ENCODE peak calls at places on chromosomes 4 and X, in four cellular contexts. One of them, this sample, is unnamed.

GRCh38 chr4:6360385-6360784 is 90.7 kb downstream of the WFS1 start:
- DNase-seq in upper lobe of left lung: no peak
- DNase-seq in upper lobe of right lung: no peak
- DNase-seq in CD8-positive, alpha-beta T cell: no peak
- DNase-seq in this sample: no peak

GRCh38 chr4:75248770-75249467 is 265.3 kb downstream of the RCHY1 start:
- DNase-seq in upper lobe of left lung: no peak
- DNase-seq in upper lobe of right lung: no peak
- DNase-seq in CD8-positive, alpha-beta T cell: no peak
- DNase-seq in this sample: no peak

GRCh38 chr4:174707277-174707676 is 121.8 kb downstream of the GLRA3 start:
- DNase-seq in upper lobe of left lung: no peak
- DNase-seq in upper lobe of right lung: no peak
- DNase-seq in CD8-positive, alpha-beta T cell: no peak
- DNase-seq in this sample: no peak

GRCh38 chr4:106502106-106502699 is 133.6 kb upstream of the GIMD1 start:
- DNase-seq in upper lobe of left lung: peak
- DNase-seq in upper lobe of right lung: peak
- DNase-seq in CD8-positive, alpha-beta T cell: peak
- DNase-seq in this sample: peak

GRCh38 chr4:147822128-147822527 is 90.2 kb downstream of the ARHGAP10 start:
- DNase-seq in upper lobe of left lung: peak
- DNase-seq in upper lobe of right lung: peak
- DNase-seq in CD8-positive, alpha-beta T cell: no peak
- DNase-seq in this sample: peak

GRCh38 chr4:1136028-1136427 is 22.7 kb upstream of the RNF212 start:
- DNase-seq in upper lobe of left lung: peak
- DNase-seq in upper lobe of right lung: no peak
- DNase-seq in CD8-positive, alpha-beta T cell: no peak
- DNase-seq in this sample: no peak

GRCh38 chr4:82362565-82362964 is 11.2 kb downstream of the HNRNPD start:
- DNase-seq in upper lobe of left lung: no peak
- DNase-seq in upper lobe of right lung: no peak
- DNase-seq in CD8-positive, alpha-beta T cell: no peak
- DNase-seq in this sample: no peak

GRCh38 chr4:65007841-65008439 is 598.7 kb upstream of the TECRL start:
- DNase-seq in upper lobe of left lung: no peak
- DNase-seq in upper lobe of right lung: no peak
- DNase-seq in CD8-positive, alpha-beta T cell: no peak
- DNase-seq in this sample: no peak

GRCh38 chr4:174120446-174121142 is 162.9 kb downstream of the FBXO8 start:
- DNase-seq in upper lobe of left lung: no peak
- DNase-seq in upper lobe of right lung: no peak
- DNase-seq in CD8-positive, alpha-beta T cell: no peak
- DNase-seq in this sample: peak

GRCh38 chr4:23006756-23007155 is 314.0 kb downstream of the GBA3 start:
- DNase-seq in upper lobe of left lung: no peak
- DNase-seq in upper lobe of right lung: no peak
- DNase-seq in CD8-positive, alpha-beta T cell: no peak
- DNase-seq in this sample: no peak

GRCh38 chrX:126027229-126027628 is 138.9 kb downstream of the DCAF12L2 start:
- DNase-seq in upper lobe of left lung: no peak
- DNase-seq in upper lobe of right lung: no peak
- DNase-seq in CD8-positive, alpha-beta T cell: no peak
- DNase-seq in this sample: no peak

GRCh38 chrX:33307954-33308353 is 96.6 kb upstream of the DMD start:
- DNase-seq in upper lobe of left lung: no peak
- DNase-seq in upper lobe of right lung: no peak
- DNase-seq in CD8-positive, alpha-beta T cell: no peak
- DNase-seq in this sample: no peak

GRCh38 chrX:17769701-17770269 is 32.5 kb downstream of the SCML1 start:
- DNase-seq in upper lobe of left lung: no peak
- DNase-seq in upper lobe of right lung: no peak
- DNase-seq in CD8-positive, alpha-beta T cell: no peak
- DNase-seq in this sample: no peak

GRCh38 chrX:101415180-101416130 is 7.4 kb downstream of the HNRNPH2 start:
- DNase-seq in upper lobe of left lung: no peak
- DNase-seq in upper lobe of right lung: no peak
- DNase-seq in CD8-positive, alpha-beta T cell: peak
- DNase-seq in this sample: no peak

GRCh38 chr4:42768125-42768748 is 111.3 kb upstream of the ATP8A1 start:
- DNase-seq in upper lobe of left lung: no peak
- DNase-seq in upper lobe of right lung: no peak
- DNase-seq in CD8-positive, alpha-beta T cell: peak
- DNase-seq in this sample: no peak

GRCh38 chr4:175290401-175290800 is 372.2 kb downstream of the ADAM29 start:
- DNase-seq in upper lobe of left lung: no peak
- DNase-seq in upper lobe of right lung: no peak
- DNase-seq in CD8-positive, alpha-beta T cell: no peak
- DNase-seq in this sample: no peak

GRCh38 chrX:71976753-71977152 is 66.1 kb downstream of the NHSL2 start:
- DNase-seq in upper lobe of left lung: no peak
- DNase-seq in upper lobe of right lung: no peak
- DNase-seq in CD8-positive, alpha-beta T cell: no peak
- DNase-seq in this sample: no peak

GRCh38 chrX:30875957-30876356 is 13.1 kb downstream of the TAB3 start:
- DNase-seq in upper lobe of left lung: no peak
- DNase-seq in upper lobe of right lung: no peak
- DNase-seq in CD8-positive, alpha-beta T cell: no peak
- DNase-seq in this sample: no peak

GRCh38 chr4:107747748-107748486 is 27.9 kb upstream of the PAPSS1 start:
- DNase-seq in upper lobe of left lung: peak
- DNase-seq in upper lobe of right lung: no peak
- DNase-seq in CD8-positive, alpha-beta T cell: no peak
- DNase-seq in this sample: no peak

GRCh38 chr4:105023668-105024055 is 123.0 kb upstream of the TET2 start:
- DNase-seq in upper lobe of left lung: no peak
- DNase-seq in upper lobe of right lung: no peak
- DNase-seq in CD8-positive, alpha-beta T cell: no peak
- DNase-seq in this sample: no peak

GRCh38 chrX:150362599-150363481 is at the start of gene MAMLD1:
- DNase-seq in upper lobe of left lung: peak
- DNase-seq in upper lobe of right lung: peak
- DNase-seq in CD8-positive, alpha-beta T cell: peak
- DNase-seq in this sample: peak

GRCh38 chr4:100609810-100610209 is 92.0 kb upstream of the EMCN start:
- DNase-seq in upper lobe of left lung: no peak
- DNase-seq in upper lobe of right lung: no peak
- DNase-seq in CD8-positive, alpha-beta T cell: no peak
- DNase-seq in this sample: no peak

GRCh38 chr4:20423420-20423819 is 171.7 kb downstream of the SLIT2 start:
- DNase-seq in upper lobe of left lung: no peak
- DNase-seq in upper lobe of right lung: no peak
- DNase-seq in CD8-positive, alpha-beta T cell: no peak
- DNase-seq in this sample: no peak

GRCh38 chr4:71241467-71242401 is 97.1 kb upstream of the SLC4A4 start:
- DNase-seq in upper lobe of left lung: peak
- DNase-seq in upper lobe of right lung: peak
- DNase-seq in CD8-positive, alpha-beta T cell: no peak
- DNase-seq in this sample: no peak

GRCh38 chr4:88891636-88892035 is 165.3 kb downstream of the FAM13A start:
- DNase-seq in upper lobe of left lung: no peak
- DNase-seq in upper lobe of right lung: no peak
- DNase-seq in CD8-positive, alpha-beta T cell: no peak
- DNase-seq in this sample: no peak

GRCh38 chr4:38529189-38530115 is 134.5 kb upstream of the KLF3 start:
- DNase-seq in upper lobe of left lung: peak
- DNase-seq in upper lobe of right lung: peak
- DNase-seq in CD8-positive, alpha-beta T cell: peak
- DNase-seq in this sample: no peak

GRCh38 chr4:42643685-42644084 is 13.2 kb downstream of the ATP8A1 start:
- DNase-seq in upper lobe of left lung: no peak
- DNase-seq in upper lobe of right lung: no peak
- DNase-seq in CD8-positive, alpha-beta T cell: no peak
- DNase-seq in this sample: no peak

GRCh38 chr4:24878256-24879016 is 34.4 kb downstream of the CCDC149 start:
- DNase-seq in upper lobe of left lung: no peak
- DNase-seq in upper lobe of right lung: no peak
- DNase-seq in CD8-positive, alpha-beta T cell: no peak
- DNase-seq in this sample: no peak

GRCh38 chr4:169089004-169089403 is 78.9 kb upstream of the CBR4 start:
- DNase-seq in upper lobe of left lung: no peak
- DNase-seq in upper lobe of right lung: no peak
- DNase-seq in CD8-positive, alpha-beta T cell: no peak
- DNase-seq in this sample: no peak

GRCh38 chrX:20477836-20478532 is 211.3 kb upstream of the RPS6KA3 start:
- DNase-seq in upper lobe of left lung: peak
- DNase-seq in upper lobe of right lung: peak
- DNase-seq in CD8-positive, alpha-beta T cell: no peak
- DNase-seq in this sample: no peak

GRCh38 chr4:40840255-40840984 is 90.7 kb downstream of the NSUN7 start:
- DNase-seq in upper lobe of left lung: no peak
- DNase-seq in upper lobe of right lung: no peak
- DNase-seq in CD8-positive, alpha-beta T cell: no peak
- DNase-seq in this sample: no peak

GRCh38 chrX:54473993-54474859 is 21.8 kb downstream of the FGD1 start:
- DNase-seq in upper lobe of left lung: no peak
- DNase-seq in upper lobe of right lung: no peak
- DNase-seq in CD8-positive, alpha-beta T cell: no peak
- DNase-seq in this sample: no peak

DNA sequence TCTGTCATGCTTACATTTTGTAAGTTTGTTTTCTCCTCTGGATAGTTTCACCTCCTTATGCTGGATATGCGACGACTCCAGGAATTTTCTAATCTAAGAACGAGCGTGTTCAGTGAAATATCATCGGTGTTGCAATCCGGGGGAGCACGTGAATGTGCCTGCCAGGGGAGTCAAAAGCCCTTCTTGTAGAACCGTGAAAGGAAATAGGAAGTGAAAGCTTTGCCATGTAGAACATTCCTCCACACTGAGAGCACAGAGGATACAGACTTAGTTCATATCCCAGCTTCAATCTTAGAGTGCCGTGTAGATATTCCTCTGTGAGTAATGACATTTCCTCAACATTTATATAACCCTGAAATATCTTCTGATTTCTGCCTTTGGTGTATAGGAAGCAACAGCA is 121.2 kb downstream of the VEGFC start:
- DNase-seq in upper lobe of left lung: peak
- DNase-seq in upper lobe of right lung: no peak
- DNase-seq in CD8-positive, alpha-beta T cell: no peak
- DNase-seq in this sample: no peak
- H3K27ac ChIP-seq in upper lobe of left lung: no peak
- H3K27ac ChIP-seq in upper lobe of right lung: no peak
- H3K27ac ChIP-seq in CD8-positive, alpha-beta T cell: no peak
- H3K27ac ChIP-seq in this sample: no peak

DNA sequence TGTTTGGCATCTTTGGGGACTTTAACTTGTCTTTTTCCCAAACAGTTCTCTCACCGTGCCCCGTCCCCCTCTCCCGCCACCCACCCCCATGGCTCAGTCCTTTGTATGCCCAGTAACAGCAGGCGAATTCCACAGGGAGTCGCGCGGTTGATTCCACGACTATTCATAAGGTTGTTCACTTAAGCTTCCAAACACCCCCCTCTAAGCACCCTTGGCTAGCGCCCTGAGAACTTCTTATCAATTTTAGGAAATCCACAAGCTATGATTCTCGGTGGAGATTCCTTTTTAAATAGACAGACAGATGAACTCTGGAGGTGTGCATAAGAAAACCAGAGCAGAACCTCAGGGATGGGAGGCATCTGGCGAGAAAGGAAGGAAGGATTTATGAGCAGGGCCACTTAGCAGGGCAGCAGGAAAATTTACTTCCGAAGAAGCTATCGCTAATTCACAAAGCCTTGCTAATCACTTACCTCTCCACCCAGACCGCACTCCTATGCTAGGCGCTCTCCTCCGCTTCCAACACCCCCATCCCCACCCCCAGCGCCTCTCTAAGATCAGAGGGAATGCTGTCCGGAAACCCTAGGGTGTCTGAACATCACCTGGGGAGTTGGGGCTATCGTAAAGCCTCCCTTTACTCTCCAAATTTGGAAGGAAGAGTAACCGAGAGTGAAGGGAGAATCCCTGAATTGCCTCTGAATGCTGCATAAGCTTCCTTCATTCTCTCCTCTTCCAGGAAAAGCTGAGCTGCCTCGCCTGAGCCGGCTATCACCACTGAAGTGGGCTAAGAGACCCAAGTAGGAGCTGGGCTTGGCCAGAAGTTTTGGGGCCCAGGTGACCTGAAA is 1.7 kb downstream of the UNC5C start:
- DNase-seq in upper lobe of left lung: no peak
- DNase-seq in upper lobe of right lung: no peak
- DNase-seq in CD8-positive, alpha-beta T cell: no peak
- DNase-seq in this sample: no peak
- H3K27ac ChIP-seq in upper lobe of left lung: peak
- H3K27ac ChIP-seq in upper lobe of right lung: peak
- H3K27ac ChIP-seq in CD8-positive, alpha-beta T cell: no peak
- H3K27ac ChIP-seq in this sample: no peak

GRCh38 chrX:74536142-74537010 is 78.0 kb downstream of the RLIM start:
- DNase-seq in upper lobe of left lung: peak
- DNase-seq in upper lobe of right lung: peak
- DNase-seq in CD8-positive, alpha-beta T cell: peak
- DNase-seq in this sample: peak
- H3K27ac ChIP-seq in upper lobe of left lung: peak
- H3K27ac ChIP-seq in upper lobe of right lung: peak
- H3K27ac ChIP-seq in CD8-positive, alpha-beta T cell: peak
- H3K27ac ChIP-seq in this sample: peak

GRCh38 chrX:134624046-134624430 is 34.2 kb downstream of the PLAC1 start:
- DNase-seq in upper lobe of left lung: no peak
- DNase-seq in upper lobe of right lung: no peak
- DNase-seq in CD8-positive, alpha-beta T cell: no peak
- DNase-seq in this sample: no peak

GRCh38 chrX:134625315-134625718 is 33.0 kb downstream of the PLAC1 start:
- DNase-seq in upper lobe of left lung: no peak
- DNase-seq in upper lobe of right lung: no peak
- DNase-seq in CD8-positive, alpha-beta T cell: no peak
- DNase-seq in this sample: peak

GRCh38 chrX:134622056-134622812 is 36.0 kb downstream of the PLAC1 start:
- DNase-seq in upper lobe of left lung: no peak
- DNase-seq in upper lobe of right lung: no peak
- DNase-seq in CD8-positive, alpha-beta T cell: no peak
- DNase-seq in this sample: no peak

GRCh38 chrX:134623293-134624045 is 34.8 kb downstream of the PLAC1 start:
- DNase-seq in upper lobe of left lung: no peak
- DNase-seq in upper lobe of right lung: no peak
- DNase-seq in CD8-positive, alpha-beta T cell: no peak
- DNase-seq in this sample: no peak

DNA sequence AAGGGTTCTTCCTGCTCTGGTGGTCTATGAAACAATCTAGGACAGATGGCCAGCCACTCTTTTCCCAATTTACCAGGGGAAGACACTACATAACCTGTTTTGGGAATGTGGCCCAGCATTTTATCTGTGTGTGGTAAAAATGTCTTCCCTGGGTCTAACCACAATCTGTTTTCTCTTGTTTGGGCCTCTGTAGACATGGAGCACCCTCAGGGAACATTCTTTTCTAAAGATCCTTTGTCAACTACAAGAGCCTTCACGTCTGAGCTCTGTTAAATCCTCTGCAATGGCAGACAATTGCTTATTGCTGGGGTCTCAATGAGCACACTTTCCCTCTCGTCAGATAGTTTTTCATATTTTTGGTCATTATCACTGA is 35.5 kb downstream of the PLAC1 start:
- DNase-seq in upper lobe of left lung: no peak
- DNase-seq in upper lobe of right lung: no peak
- DNase-seq in CD8-positive, alpha-beta T cell: no peak
- DNase-seq in this sample: no peak
- H3K27ac ChIP-seq in upper lobe of left lung: no peak
- H3K27ac ChIP-seq in upper lobe of right lung: no peak
- H3K27ac ChIP-seq in CD8-positive, alpha-beta T cell: no peak
- H3K27ac ChIP-seq in this sample: no peak